ENCODE peak calls at places on chromosomes 13 and 19, in ten cellular contexts. L, F, C, J, R, E, H, T, M and B are unnamed samples. For H3K9me3, the result is how much of the 10 kb centered on the place peaks cover.

GRCh38 chr13:32265726-32266125 is 49.4 kb downstream of the ZAR1L start:
- DNase-seq in L (no peak), F (no peak), C (no peak), J (no peak), R (no peak), E (no peak), H (no peak), T (no peak), M (no peak), B (no peak)

GRCh38 chr13:59425211-59425721 is 738.5 kb downstream of the DIAPH3 start:
- DNase-seq in L (no peak), F (no peak), C (no peak), J (no peak), R (no peak), E (no peak), H (no peak), T (no peak), M (no peak), B (no peak)

GRCh38 chr19:13985771-13986347 is 20.3 kb downstream of the RFX1 start:
- DNase-seq in L (no peak), F (no peak), C (no peak), J (no peak), R (no peak), E (no peak), H (no peak), T (no peak), M (no peak), B (no peak)

GRCh38 chr19:45901432-45901903 is 945 bp downstream of the MYPOP start:
- DNase-seq in L (peak), F (peak), C (no peak), J (no peak), R (no peak), E (peak), H (peak), T (peak), M (peak), B (no peak)

GRCh38 chr19:48644839-48645651 is 942 bp downstream of the CA11 start:
- DNase-seq in L (peak), F (peak), C (peak), J (peak), R (no peak), E (peak), H (peak), T (peak), M (peak), B (peak)

GRCh38 chr13:110702591-110703526 is 3.1 kb downstream of the CARS2 start:
- DNase-seq in L (peak), F (no peak), C (no peak), J (no peak), R (no peak), E (no peak), H (peak), T (no peak), M (no peak), B (peak)

GRCh38 chr13:113918580-113918979 is 54.7 kb upstream of the GAS6 start:
- DNase-seq in L (peak), F (no peak), C (peak), J (no peak), R (no peak), E (no peak), H (no peak), T (no peak), M (no peak), B (no peak)

GRCh38 chr19:29771708-29772415 is 39.9 kb upstream of the CCNE1 start:
- DNase-seq in L (no peak), F (peak), C (no peak), J (peak), R (no peak), E (peak), H (peak), T (peak), M (peak), B (no peak)

GRCh38 chr19:33395561-33396550 is 22.3 kb downstream of the CEBPG start:
- DNase-seq in L (peak), F (no peak), C (no peak), J (no peak), R (no peak), E (peak), H (no peak), T (peak), M (no peak), B (no peak)

GRCh38 chr13:52788011-52788410 is 48.4 kb upstream of the CNMD start:
- DNase-seq in L (no peak), F (no peak), C (no peak), J (no peak), R (no peak), E (no peak), H (no peak), T (no peak), M (no peak), B (no peak)

GRCh38 chr19:51462276-51462675 is 4.0 kb upstream of the SIGLEC8 start:
- DNase-seq in L (no peak), F (no peak), C (no peak), J (no peak), R (no peak), E (no peak), H (no peak), T (no peak), M (no peak), B (peak)

GRCh38 chr19:7480975-7481265 is 7.9 kb downstream of the PEX11G start:
- DNase-seq in L (no peak), F (no peak), C (no peak), J (no peak), R (no peak), E (no peak), H (no peak), T (no peak), M (no peak), B (no peak)

GRCh38 chr13:92044351-92044750 is 645.9 kb downstream of the GPC5 start:
- DNase-seq in L (no peak), F (no peak), C (no peak), J (no peak), R (no peak), E (no peak), H (no peak), T (no peak), M (no peak), B (no peak)

GRCh38 chr13:31046711-31047279 is 114.3 kb downstream of the TEX26 start:
- DNase-seq in L (peak), F (peak), C (no peak), J (peak), R (no peak), E (peak), H (peak), T (peak), M (peak), B (no peak)

GRCh38 chr19:29620931-29621351 is 14.9 kb downstream of the POP4 start:
- DNase-seq in L (no peak), F (no peak), C (no peak), J (no peak), R (no peak), E (no peak), H (no peak), T (no peak), M (peak), B (no peak)

GRCh38 chr13:110305001-110305400 is 2.0 kb downstream of the COL4A1 start:
- DNase-seq in L (no peak), F (no peak), C (no peak), J (no peak), R (no peak), E (no peak), H (no peak), T (no peak), M (no peak), B (no peak)

GRCh38 chr19:55640577-55641375 is at the start of gene ZNF580:
- DNase-seq in L (no peak), F (peak), C (peak), J (peak), R (no peak), E (peak), H (peak), T (peak), M (peak), B (peak)

GRCh38 chr13:20090349-20090748 is 70.5 kb downstream of the GJA3 start:
- DNase-seq in L (no peak), F (no peak), C (no peak), J (no peak), R (no peak), E (no peak), H (no peak), T (no peak), M (no peak), B (no peak)

GRCh38 chr19:50830266-50831025 is 2.9 kb downstream of the KLK15 start:
- DNase-seq in L (no peak), F (no peak), C (no peak), J (no peak), R (no peak), E (no peak), H (no peak), T (no peak), M (peak), B (no peak)

GRCh38 chr19:7874080-7874856 is at the start of gene PRR36:
- DNase-seq in L (no peak), F (peak), C (peak), J (no peak), R (no peak), E (peak), H (peak), T (no peak), M (no peak), B (no peak)

GRCh38 chr13:62846302-62846701 is 1430.7 kb upstream of the PCDH20 start:
- DNase-seq in L (no peak), F (no peak), C (no peak), J (no peak), R (no peak), E (no peak), H (no peak), T (no peak), M (no peak), B (no peak)

GRCh38 chr19:18896421-18896841 is 473 bp upstream of the CERS1 start:
- DNase-seq in L (no peak), F (peak), C (no peak), J (no peak), R (no peak), E (no peak), H (peak), T (no peak), M (no peak), B (no peak)

GRCh38 chr19:15622991-15623390 is 8.0 kb downstream of the CYP4F8 start:
- DNase-seq in L (no peak), F (no peak), C (no peak), J (no peak), R (no peak), E (no peak), H (no peak), T (no peak), M (peak), B (no peak)

GRCh38 chr13:80361883-80362327 is 21.0 kb upstream of the SPRY2 start:
- DNase-seq in L (no peak), F (peak), C (no peak), J (no peak), R (no peak), E (no peak), H (peak), T (no peak), M (no peak), B (no peak)

GRCh38 chr13:70518081-70518480 is 409.8 kb upstream of the KLHL1 start:
- DNase-seq in L (no peak), F (no peak), C (no peak), J (no peak), R (no peak), E (no peak), H (no peak), T (no peak), M (no peak), B (no peak)

GRCh38 chr19:16654151-16654550 is 5.8 kb downstream of the SMIM7 start:
- DNase-seq in L (no peak), F (no peak), C (no peak), J (no peak), R (no peak), E (no peak), H (peak), T (no peak), M (no peak), B (no peak)

GRCh38 chr13:59360916-59361315 is 802.8 kb downstream of the DIAPH3 start:
- DNase-seq in L (no peak), F (no peak), C (no peak), J (no peak), R (no peak), E (no peak), H (no peak), T (no peak), M (no peak), B (no peak)

GRCh38 chr19:8659905-8660304 is 29.5 kb downstream of the NFILZ start:
- DNase-seq in L (no peak), F (no peak), C (no peak), J (no peak), R (no peak), E (no peak), H (no peak), T (no peak), M (no peak), B (no peak)

GRCh38 chr19:42480335-42481095 is 37.8 kb upstream of the CXCL17 start:
- DNase-seq in L (no peak), F (no peak), C (no peak), J (no peak), R (no peak), E (no peak), H (peak), T (no peak), M (no peak), B (no peak)

GRCh38 chr19:33796164-33797100 is at the start of gene KCTD15:
- DNase-seq in L (no peak), F (peak), C (no peak), J (no peak), R (no peak), E (peak), H (peak), T (peak), M (peak), B (no peak)

GRCh38 chr19:28067882-28068281 is 1145.1 kb downstream of the UQCRFS1 start:
- DNase-seq in L (no peak), F (no peak), C (no peak), J (no peak), R (no peak), E (no peak), H (no peak), T (no peak), M (no peak), B (no peak)

GRCh38 chr13:41019027-41019487 is at the start of gene ELF1:
- DNase-seq in L (no peak), F (no peak), C (peak), J (peak), R (no peak), E (peak), H (no peak), T (no peak), M (peak), B (peak)

GRCh38 chr19:39052846-39053245 is 20.5 kb upstream of the FBXO27 start:
- DNase-seq in L (no peak), F (no peak), C (no peak), J (no peak), R (no peak), E (no peak), H (no peak), T (no peak), M (no peak), B (no peak)

GRCh38 chr13:48001127-48001881 is at the start of gene SUCLA2:
- DNase-seq in L (peak), F (peak), C (peak), J (peak), R (peak), E (peak), H (peak), T (peak), M (peak), B (peak)

GRCh38 chr13:52374389-52374788 is 31.6 kb downstream of the THSD1 start:
- DNase-seq in L (no peak), F (no peak), C (no peak), J (no peak), R (no peak), E (no peak), H (no peak), T (no peak), M (no peak), B (no peak)

GRCh38 chr13:113551081-113552000 is 33.2 kb upstream of the TFDP1 start:
- DNase-seq in L (no peak), F (no peak), C (peak), J (no peak), R (peak), E (no peak), H (peak), T (no peak), M (peak), B (no peak)

GRCh38 chr13:79404985-79405384 is 1.1 kb downstream of the RBM26 start:
- DNase-seq in L (no peak), F (no peak), C (no peak), J (no peak), R (no peak), E (no peak), H (no peak), T (no peak), M (no peak), B (no peak)

GRCh38 chr19:18274303-18274775 is at the start of gene IQCN:
- DNase-seq in L (peak), F (no peak), C (peak), J (no peak), R (no peak), E (no peak), H (peak), T (no peak), M (peak), B (no peak)

GRCh38 chr19:36915992-36916830 is at the start of the genes ZNF568 and ZNF829:
- DNase-seq in L (peak), F (peak), C (peak), J (peak), R (peak), E (peak), H (peak), T (peak), M (peak), B (peak)
- TF ChIP-seq CTCF in L (peak), F (peak), C (peak), J (peak), R (peak), E (peak), H (peak), T (peak), M (peak), B (peak)

GRCh38 chr19:1244693-1245451 is 3.3 kb downstream of the ATP5F1D start:
- DNase-seq in L (peak), F (no peak), C (no peak), J (peak), R (no peak), E (peak), H (no peak), T (peak), M (peak), B (no peak)
- H3K4me3 ChIP-seq in L (peak), F (no peak), C (peak), J (peak), R (peak), E (no peak), H (no peak), T (peak), M (no peak), B (peak)

GRCh38 chr13:112247471-112248405 is 128.4 kb upstream of the SPACA7 start:
- DNase-seq in L (no peak), F (no peak), C (no peak), J (no peak), R (peak), E (peak), H (peak), T (no peak), M (no peak), B (no peak)
- H3K9me3 ChIP-seq in L (under half), F (under half), C (under half), J (under half), R (under half), E (under half), H (under half), T (under half), M (under half), B (under half)

DNA sequence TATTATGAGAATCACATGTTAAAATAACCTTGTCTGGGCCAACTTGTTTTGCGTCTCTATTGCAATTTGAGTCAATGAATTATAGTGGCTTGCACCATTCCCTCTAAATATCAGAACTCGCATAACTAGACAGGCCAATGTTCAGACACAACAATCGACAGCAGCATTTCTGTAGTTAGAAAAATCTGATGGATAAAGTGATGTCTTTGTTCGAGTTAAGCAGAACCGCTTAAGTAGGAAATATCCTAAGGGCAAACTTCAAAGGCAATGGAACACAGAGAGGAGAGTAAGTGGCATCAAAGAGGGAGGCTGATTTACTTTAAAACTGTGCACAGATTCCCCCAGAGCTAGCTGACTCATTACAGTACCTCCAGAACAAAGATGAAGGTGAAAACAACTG is 333.9 kb downstream of the NALCN start:
- DNase-seq in L (no peak), F (no peak), C (no peak), J (no peak), R (no peak), E (no peak), H (no peak), T (no peak), M (no peak), B (no peak)
- TF ChIP-seq CTCF in L (no peak), F (no peak), C (no peak), J (no peak), R (no peak), E (no peak), H (no peak), T (no peak), M (no peak), B (no peak)

GRCh38 chr13:29758591-29759114 is 91.8 kb downstream of the UBL3 start:
- DNase-seq in L (no peak), F (no peak), C (no peak), J (peak), R (no peak), E (no peak), H (no peak), T (no peak), M (peak), B (peak)
- H3K4me3 ChIP-seq in L (no peak), F (no peak), C (no peak), J (no peak), R (no peak), E (no peak), H (no peak), T (no peak), M (no peak), B (no peak)

GRCh38 chr19:11673608-11674041 is 65.1 kb downstream of the ZNF823 start:
- DNase-seq in L (no peak), F (peak), C (peak), J (peak), R (no peak), E (peak), H (peak), T (peak), M (peak), B (no peak)
- H3K9me3 ChIP-seq in L (under half), F (under half), C (under half), J (under half), R (under half), E (under half), H (half or more), T (under half), M (under half), B (under half)